ENCODE peak calls at places on chromosome 10, in five cellular contexts. S is HL-60, W is breast epithelium, H is K562, B is HCT116. T is an unnamed sample.

GRCh38 chr10:118439824-118440223 is 97.7 kb upstream of the FAM204A start:
- DNase-seq in W (no peak), H (no peak), B (no peak), S (no peak), T (no peak)

GRCh38 chr10:97109562-97109961 is 76.2 kb downstream of the SLIT1 start:
- DNase-seq in W (no peak), B (no peak), H (no peak), S (no peak), T (no peak)

GRCh38 chr10:132793213-132793612 is 7.3 kb upstream of the NKX6-2 start:
- DNase-seq in S (no peak), B (no peak), W (no peak), H (no peak), T (no peak)

GRCh38 chr10:88791924-88792323 is 10.6 kb upstream of the LIPM start:
- DNase-seq in S (no peak), B (peak), W (no peak), H (no peak), T (no peak)

GRCh38 chr10:33136271-33136670 is 178.2 kb upstream of the ITGB1 start:
- DNase-seq in H (no peak), W (no peak), S (no peak), B (no peak), T (no peak)

GRCh38 chr10:2980791-2981360 is 86.5 kb upstream of the PFKP start:
- DNase-seq in S (no peak), H (no peak), B (no peak), W (no peak), T (no peak)

GRCh38 chr10:61708841-61709240 is 46.1 kb downstream of the CABCOCO1 start:
- DNase-seq in B (no peak), S (no peak), W (no peak), H (no peak), T (no peak)

GRCh38 chr10:33270971-33271370 is 63.5 kb downstream of the NRP1 start:
- DNase-seq in H (no peak), S (no peak), W (no peak), B (no peak), T (no peak)

GRCh38 chr10:17220652-17221100 is 7.4 kb upstream of the VIM start:
- DNase-seq in H (no peak), B (no peak), S (no peak), W (no peak), T (no peak)

GRCh38 chr10:32149257-32149955 is 93.2 kb upstream of the KIF5B start:
- DNase-seq in H (no peak), B (peak), S (no peak), W (no peak), T (peak)

GRCh38 chr10:63268798-63269503 is 135.8 kb downstream of the NRBF2 start:
- DNase-seq in W (peak), B (peak), H (peak), S (peak), T (peak)

GRCh38 chr10:78540355-78541076 is 506.9 kb downstream of the RPS24 start:
- DNase-seq in S (no peak), B (no peak), W (no peak), H (no peak), T (no peak)

GRCh38 chr10:84366041-84366440 is 37.7 kb downstream of the CCSER2 start:
- DNase-seq in H (no peak), W (no peak), B (no peak), S (no peak), T (no peak)

GRCh38 chr10:101301111-101301731 is 52.7 kb upstream of the BTRC start:
- DNase-seq in H (peak), B (peak), W (no peak), S (peak), T (no peak)

GRCh38 chr10:26435852-26436251 is 2.3 kb upstream of the APBB1IP start:
- DNase-seq in B (no peak), H (no peak), S (no peak), W (no peak), T (no peak)

GRCh38 chr10:32983333-32983909 is 25.4 kb upstream of the ITGB1 start:
- DNase-seq in S (no peak), B (peak), W (no peak), H (no peak), T (no peak)

GRCh38 chr10:78602201-78602917 is 466.4 kb upstream of the ZMIZ1 start:
- DNase-seq in B (no peak), H (no peak), S (no peak), W (no peak), T (no peak)

GRCh38 chr10:35089641-35090161 is 440 bp downstream of the CUL2 start:
- DNase-seq in W (no peak), S (peak), H (peak), B (no peak), T (peak)

GRCh38 chr10:55500931-55501559 is 700.0 kb upstream of the PCDH15 start:
- DNase-seq in S (no peak), H (no peak), B (no peak), W (no peak), T (no peak)

GRCh38 chr10:43912469-43912868 is 263.8 kb upstream of the ZNF32 start:
- DNase-seq in B (no peak), S (no peak), H (no peak), W (no peak), T (no peak)

GRCh38 chr10:117166420-117167345 is 28.6 kb upstream of the VAX1 start:
- DNase-seq in S (no peak), H (no peak), B (no peak), W (no peak), T (no peak)

GRCh38 chr10:93916257-93917063 is 22.7 kb downstream of the SLC35G1 start:
- DNase-seq in H (no peak), W (no peak), S (no peak), B (peak), T (no peak)

GRCh38 chr10:4941540-4942330 is 21.5 kb upstream of the AKR1C1 start:
- DNase-seq in S (no peak), W (no peak), B (no peak), H (peak), T (no peak)

GRCh38 chr10:132273304-132273944 is 34.3 kb downstream of the STK32C start:
- DNase-seq in W (no peak), S (no peak), H (no peak), B (no peak), T (no peak)

GRCh38 chr10:86971146-86971991 is 3.1 kb downstream of the ADIRF start:
- DNase-seq in W (peak), H (no peak), B (peak), S (peak), T (peak)

GRCh38 chr10:129756912-129757861 is 206.9 kb downstream of the EBF3 start:
- DNase-seq in B (no peak), W (peak), H (no peak), S (no peak), T (no peak)

GRCh38 chr10:112792487-112793196 is 157.4 kb upstream of the TCF7L2 start:
- DNase-seq in B (no peak), S (no peak), W (no peak), H (no peak), T (no peak)

GRCh38 chr10:116974442-116975005 is 30.5 kb downstream of the SHTN1 start:
- DNase-seq in B (peak), S (no peak), H (no peak), W (no peak), T (no peak)

GRCh38 chr10:60203993-60204618 is 185.6 kb downstream of the ANK3 start:
- DNase-seq in W (no peak), H (peak), S (no peak), B (peak), T (no peak)

GRCh38 chr10:3895045-3895609 is 110.1 kb upstream of the KLF6 start:
- DNase-seq in B (no peak), W (no peak), S (no peak), H (no peak), T (no peak)

GRCh38 chr10:132603851-132604533 is 66.4 kb downstream of the INPP5A start:
- DNase-seq in S (no peak), H (no peak), B (no peak), W (no peak), T (no peak)

GRCh38 chr10:124665558-124665957 is 78.6 kb downstream of the FAM53B start:
- DNase-seq in W (no peak), H (no peak), S (no peak), B (no peak), T (no peak)

GRCh38 chr10:102918817-102919236 is 733 bp downstream of the CNNM2 start:
- DNase-seq in H (peak), W (no peak), B (no peak), S (no peak), T (no peak)

GRCh38 chr10:45373003-45373782 is 823 bp upstream of the ALOX5 start:
- DNase-seq in S (no peak), H (peak), B (no peak), W (no peak), T (peak)
- TF ChIP-seq POLR2AphosphoS5 in S (no peak), H (no peak), B (no peak), W (no peak), T (peak)

DNA sequence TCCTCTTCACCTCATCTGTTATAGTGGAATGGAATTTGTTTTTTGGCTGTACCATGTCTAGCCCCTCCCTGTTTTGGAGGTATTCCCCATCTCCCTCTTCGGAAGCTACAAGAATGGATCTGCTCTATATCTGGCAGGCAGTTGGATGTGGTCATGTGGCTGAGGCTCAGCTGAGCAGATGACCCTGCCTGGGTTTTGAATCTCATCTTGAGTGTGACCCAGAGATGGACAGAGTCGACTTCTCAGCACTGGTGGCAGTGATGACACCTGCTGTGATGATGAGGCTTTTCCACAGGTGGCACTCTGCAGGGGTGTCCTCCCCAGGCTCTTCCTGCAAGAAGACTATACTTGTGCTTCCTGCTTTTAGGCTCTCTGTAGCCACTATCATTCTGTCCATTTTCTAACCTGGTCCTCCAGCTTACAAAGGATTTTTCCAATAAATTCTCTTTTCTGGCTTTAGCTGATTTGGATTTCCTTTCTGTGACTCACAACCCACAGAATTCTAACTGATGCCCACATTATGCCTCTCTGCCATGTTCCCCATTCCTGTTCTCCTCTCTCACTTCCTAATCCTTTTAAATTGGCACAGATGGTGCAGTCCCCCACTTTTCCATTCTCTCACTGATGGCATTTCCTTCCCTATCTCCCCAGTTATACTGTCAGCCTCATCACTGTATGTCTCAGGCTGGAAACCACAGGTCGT is 7.5 kb upstream of the ARHGAP22 start:
- DNase-seq in H (no peak), S (no peak), B (no peak), W (no peak), T (no peak)
- TF ChIP-seq POLR2AphosphoS5 in H (no peak), S (no peak), B (no peak), W (no peak), T (no peak)

GRCh38 chr10:80164596-80164995 is 32.1 kb downstream of the PLAC9 start:
- DNase-seq in S (no peak), H (no peak), B (no peak), W (no peak), T (no peak)

GRCh38 chr10:80161321-80162084 is 29.0 kb downstream of the PLAC9 start:
- DNase-seq in H (peak), W (no peak), B (no peak), S (no peak), T (no peak)

GRCh38 chr10:80165173-80165572 is 32.6 kb downstream of the PLAC9 start:
- DNase-seq in B (no peak), S (no peak), H (no peak), W (no peak), T (no peak)

GRCh38 chr10:80166581-80167470 is 34.3 kb downstream of the PLAC9 start:
- DNase-seq in W (no peak), B (no peak), H (no peak), S (no peak), T (no peak)

GRCh38 chr10:80163741-80164341 is 31.3 kb downstream of the PLAC9 start:
- DNase-seq in S (no peak), B (no peak), H (no peak), W (no peak), T (no peak)
- TF ChIP-seq POLR2AphosphoS5 in S (no peak), B (no peak), H (no peak), W (no peak), T (no peak)

GRCh38 chr10:70309661-70310060 is 25.9 kb upstream of the NPFFR1 start:
- DNase-seq in H (no peak), W (no peak), S (no peak), B (no peak), T (no peak)
- TF ChIP-seq POLR2AphosphoS5 in H (no peak), W (no peak), S (no peak), B (no peak), T (no peak)

GRCh38 chr10:119872610-119872859 is at the start of gene MCMBP:
- DNase-seq in W (no peak), B (no peak), S (no peak), H (peak), T (no peak)
- TF ChIP-seq POLR2AphosphoS5 in W (no peak), B (no peak), S (peak), H (no peak), T (no peak)

GRCh38 chr10:99571816-99572215 is 39.1 kb downstream of the NKX2-3 start:
- DNase-seq in W (no peak), S (no peak), B (no peak), H (no peak), T (no peak)

GRCh38 chr10:99569971-99570370 is 37.2 kb downstream of the NKX2-3 start:
- DNase-seq in H (no peak), S (no peak), W (no peak), B (no peak), T (no peak)

GRCh38 chr10:99569253-99569939 is 36.7 kb downstream of the NKX2-3 start:
- DNase-seq in B (no peak), H (no peak), W (no peak), S (no peak), T (no peak)

DNA sequence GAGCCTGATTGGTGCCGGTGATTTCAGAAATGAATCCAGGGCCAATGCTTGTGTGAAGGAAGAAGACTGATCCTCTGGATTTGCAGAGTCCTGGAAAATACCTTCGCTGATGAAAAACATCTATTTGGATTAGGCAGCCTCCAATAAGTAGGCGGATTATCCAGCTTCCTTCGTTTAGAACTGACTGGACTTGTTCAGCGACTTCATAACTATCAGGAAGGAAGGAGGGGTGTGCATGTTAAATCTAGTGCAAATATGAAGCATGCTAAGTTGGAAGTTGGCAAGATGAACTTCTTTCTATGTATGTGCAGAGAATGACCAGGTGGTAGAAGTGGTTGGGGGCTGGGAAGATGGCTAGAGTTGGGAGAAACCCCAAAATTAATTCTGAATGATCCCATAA is 41.1 kb downstream of the NKX2-3 start:
- DNase-seq in B (no peak), S (no peak), H (no peak), W (no peak), T (no peak)
- TF ChIP-seq POLR2AphosphoS5 in B (no peak), S (no peak), H (no peak), W (no peak), T (no peak)

T was measured in GM12891.